ENCODE peak calls at places on chromosomes 1 and 21, in four cellular contexts. H, X, C and Q are unnamed samples.

GRCh38 chr1:245380790-245381535 is 226.2 kb downstream of the KIF26B start:
- DNase-seq in C (no peak), X (no peak), H (no peak), Q (no peak)

GRCh38 chr1:77016371-77016770 is 149.1 kb downstream of the ST6GALNAC5 start:
- DNase-seq in C (no peak), X (no peak), H (no peak), Q (no peak)

GRCh38 chr1:111988743-111989453 is 570 bp downstream of the KCND3 start:
- DNase-seq in X (no peak), H (no peak), C (no peak), Q (no peak)

GRCh38 chr21:39444406-39445145 is 1.0 kb downstream of the LCA5L start:
- DNase-seq in C (no peak), X (no peak), H (peak), Q (peak)

GRCh38 chr1:152466217-152466616 is 44.4 kb upstream of the LCE5A start:
- DNase-seq in X (no peak), C (no peak), H (no peak), Q (no peak)

GRCh38 chr1:11187936-11188335 is 1.2 kb upstream of the ANGPTL7 start:
- DNase-seq in X (no peak), C (no peak), H (no peak), Q (no peak)

GRCh38 chr1:193408782-193409293 is 222.4 kb upstream of the B3GALT2 start:
- DNase-seq in C (no peak), H (peak), X (no peak), Q (peak)

GRCh38 chr1:109984190-109984455 is 442 bp upstream of the AHCYL1 start:
- DNase-seq in C (no peak), H (peak), X (no peak), Q (peak)

GRCh38 chr1:16888806-16889178 is 7.0 kb upstream of the RNU1-2 start:
- DNase-seq in X (no peak), C (no peak), H (peak), Q (no peak)

GRCh38 chr1:180482425-180483275 is 19.7 kb downstream of the ACBD6 start:
- DNase-seq in H (peak), C (no peak), X (no peak), Q (peak)

GRCh38 chr1:210321552-210321951 is 7.2 kb upstream of the HHAT start:
- DNase-seq in X (no peak), C (no peak), H (no peak), Q (no peak)

GRCh38 chr1:229822026-229822425 is 196.0 kb downstream of the URB2 start:
- DNase-seq in H (no peak), C (no peak), X (no peak), Q (no peak)

GRCh38 chr1:77624102-77624501 is 58.4 kb downstream of the ZZZ3 start:
- DNase-seq in C (no peak), X (no peak), H (no peak), Q (no peak)

GRCh38 chr21:28239345-28239744 is 753.3 kb downstream of the LTN1 start:
- DNase-seq in H (peak), X (no peak), C (no peak), Q (no peak)

GRCh38 chr1:33013791-33014190 is 22.9 kb downstream of the AK2 start:
- DNase-seq in H (no peak), C (no peak), X (no peak), Q (no peak)

GRCh38 chr1:206738370-206739366 is 31.9 kb upstream of the IL19 start:
- DNase-seq in C (no peak), X (no peak), H (peak), Q (no peak)

GRCh38 chr1:50978144-50978851 is 8.3 kb downstream of the CDKN2C start:
- DNase-seq in H (peak), X (no peak), C (peak), Q (no peak)

GRCh38 chr1:84715620-84716019 is 25.4 kb upstream of the SSX2IP start:
- DNase-seq in C (no peak), X (no peak), H (no peak), Q (no peak)

GRCh38 chr1:183838221-183838620 is 33.3 kb downstream of the RGL1 start:
- DNase-seq in C (no peak), H (no peak), X (no peak), Q (no peak)

GRCh38 chr1:228989992-228990827 is 254.9 kb downstream of the RHOU start:
- DNase-seq in H (no peak), C (no peak), X (no peak), Q (no peak)

GRCh38 chr1:1292851-1293250 is 12.6 kb downstream of the SCNN1D start:
- DNase-seq in X (no peak), H (no peak), C (no peak), Q (no peak)

GRCh38 chr1:229886636-229887035 is 180.4 kb upstream of the GALNT2 start:
- DNase-seq in C (no peak), H (no peak), X (no peak), Q (no peak)

GRCh38 chr1:61054636-61055035 is 27.7 kb upstream of the NFIA start:
- DNase-seq in C (no peak), X (no peak), H (no peak), Q (no peak)
- H3K4me3 ChIP-seq in C (no peak), X (no peak), H (no peak), Q (no peak)

GRCh38 chr1:156419863-156420208 is 50.8 kb downstream of the RHBG start:
- DNase-seq in X (no peak), H (no peak), C (peak), Q (no peak)
- H3K4me3 ChIP-seq in X (peak), H (no peak), C (peak), Q (no peak)

DNA sequence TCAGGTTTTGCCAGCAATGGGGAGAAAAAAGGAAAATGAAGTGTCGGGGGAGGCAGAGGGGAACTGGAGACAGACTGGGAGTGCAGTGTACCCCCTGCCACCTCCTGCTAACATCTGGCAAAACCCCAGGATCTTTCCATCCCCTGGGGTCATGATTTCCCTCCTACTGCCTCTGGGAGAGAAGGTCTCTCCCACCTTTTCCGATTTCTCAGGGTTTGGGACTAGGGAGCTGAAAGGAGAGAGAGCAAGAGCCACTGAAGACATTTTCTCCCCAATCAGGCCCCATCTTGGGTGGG is 5.1 kb downstream of the FHL3 start:
- DNase-seq in C (no peak), X (no peak), H (no peak), Q (no peak)
- H3K4me3 ChIP-seq in C (no peak), X (no peak), H (no peak), Q (peak)

DNA sequence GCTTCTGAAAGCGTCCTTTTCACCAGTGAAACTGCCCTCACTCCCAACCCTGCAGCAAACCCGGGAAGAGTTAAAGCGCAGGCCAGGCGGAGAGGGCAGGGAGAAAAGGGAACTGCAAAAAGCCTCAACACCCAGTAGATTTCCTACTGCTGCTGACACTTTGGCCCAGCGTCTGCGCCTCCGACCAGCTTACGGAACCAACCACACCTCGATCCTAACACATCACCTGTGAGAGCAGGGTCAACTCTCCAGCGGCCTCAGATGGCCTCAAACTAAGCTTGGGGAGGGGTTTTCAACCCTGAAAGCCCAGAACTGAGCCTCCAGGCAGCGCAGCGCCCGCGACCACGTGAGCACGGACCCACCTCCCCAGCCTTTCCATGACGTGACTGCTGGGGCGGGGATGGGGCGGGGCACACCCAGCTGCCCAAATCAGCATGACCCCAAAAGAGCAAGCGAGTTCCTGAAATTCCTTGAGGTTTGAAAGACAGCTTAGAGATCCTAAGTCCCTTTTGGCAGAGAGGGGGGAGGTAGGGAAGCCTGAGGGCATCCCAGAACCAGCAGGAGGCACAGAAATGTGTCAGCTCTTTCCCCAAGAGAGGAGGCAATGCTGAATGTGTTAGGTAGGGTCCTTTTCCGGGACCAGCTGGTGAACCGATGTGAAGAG is 59.1 kb downstream of the ITPKB start:
- DNase-seq in C (peak), X (peak), H (peak), Q (no peak)
- H3K4me3 ChIP-seq in C (peak), X (peak), H (peak), Q (peak)

GRCh38 chr1:118090130-118090529 is 94.9 kb downstream of the SPAG17 start:
- DNase-seq in C (no peak), X (no peak), H (no peak), Q (no peak)
- H3K4me3 ChIP-seq in C (no peak), X (no peak), H (no peak), Q (no peak)

GRCh38 chr1:219441884-219442283 is 171.0 kb downstream of the ZC3H11B start:
- DNase-seq in X (no peak), C (no peak), H (no peak), Q (no peak)

GRCh38 chr1:219443763-219444162 is 169.1 kb downstream of the ZC3H11B start:
- DNase-seq in X (no peak), H (peak), C (no peak), Q (no peak)

GRCh38 chr1:219442575-219442974 is 170.3 kb downstream of the ZC3H11B start:
- DNase-seq in X (no peak), H (peak), C (no peak), Q (no peak)

GRCh38 chr1:219438386-219438785 is 174.5 kb downstream of the ZC3H11B start:
- DNase-seq in C (no peak), H (no peak), X (no peak), Q (no peak)

GRCh38 chr1:219439376-219439775 is 173.5 kb downstream of the ZC3H11B start:
- DNase-seq in C (no peak), H (no peak), X (no peak), Q (no peak)
- H3K4me3 ChIP-seq in C (no peak), H (no peak), X (no peak), Q (no peak)

GRCh38 chr1:154548028-154548427 is 10.4 kb downstream of the UBE2Q1 start:
- DNase-seq in C (no peak), X (no peak), H (no peak), Q (no peak)

GRCh38 chr1:154550657-154551056 is 7.8 kb downstream of the UBE2Q1 start:
- DNase-seq in H (no peak), C (no peak), X (no peak), Q (no peak)

GRCh38 chr1:154550070-154550469 is 8.4 kb downstream of the UBE2Q1 start:
- DNase-seq in H (no peak), X (no peak), C (no peak), Q (no peak)

GRCh38 chr1:154547333-154547732 is 11.1 kb downstream of the UBE2Q1 start:
- DNase-seq in C (no peak), H (no peak), X (no peak), Q (no peak)

DNA sequence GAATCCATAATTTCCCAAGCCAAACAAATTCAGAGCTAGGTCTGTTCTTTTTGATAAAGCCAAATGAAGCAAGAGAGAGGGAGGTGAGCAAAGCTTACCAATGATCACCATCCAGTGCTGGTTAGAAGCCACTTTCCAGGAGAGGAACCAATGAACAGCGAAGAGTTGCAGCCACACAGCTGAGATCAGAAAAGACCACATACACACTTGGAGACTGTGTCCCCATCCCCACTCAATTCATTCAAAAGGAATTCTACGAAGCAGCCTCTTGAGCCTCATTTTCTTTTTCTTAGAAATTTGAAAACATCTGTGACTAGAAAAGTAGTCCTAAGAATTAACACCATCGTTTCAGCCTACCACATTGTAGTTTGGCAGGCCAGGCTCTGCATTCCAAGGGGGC is 9.1 kb downstream of the UBE2Q1 start:
- DNase-seq in X (no peak), H (no peak), C (no peak), Q (no peak)
- H3K4me3 ChIP-seq in X (no peak), H (no peak), C (no peak), Q (no peak)

GRCh38 chr1:170594227-170594626 is 62.3 kb downstream of the GORAB start:
- DNase-seq in C (no peak), X (no peak), H (no peak), Q (no peak)

GRCh38 chr1:170590921-170591705 is 59.1 kb downstream of the GORAB start:
- DNase-seq in C (no peak), H (no peak), X (no peak), Q (no peak)

GRCh38 chr1:170593173-170593572 is 61.2 kb downstream of the GORAB start:
- DNase-seq in H (no peak), X (no peak), C (no peak), Q (no peak)

GRCh38 chr1:170593612-170594011 is 61.6 kb downstream of the GORAB start:
- DNase-seq in H (no peak), C (no peak), X (no peak), Q (no peak)

GRCh38 chr1:170592591-170593111 is 60.7 kb downstream of the GORAB start:
- DNase-seq in C (no peak), X (no peak), H (no peak), Q (no peak)
- H3K4me3 ChIP-seq in C (no peak), X (no peak), H (no peak), Q (no peak)

GRCh38 chr1:19400875-19401854 is 84.2 kb downstream of the CAPZB start:
- DNase-seq in H (no peak), X (no peak), C (no peak), Q (no peak)
- H3K4me3 ChIP-seq in H (no peak), X (no peak), C (no peak), Q (no peak)